ENCODE peak calls at places on chromosomes 11 and 22, in ten cellular contexts. U, O, N, D, I, A, B, S, V and K are unnamed samples.

GRCh38 chr11:68128682-68129327 is 7.6 kb upstream of the CHKA start:
- DNase-seq in D (no peak), B (peak), S (no peak), N (no peak), U (no peak), V (no peak), O (no peak), A (no peak), I (peak), K (no peak)

GRCh38 chr22:23216331-23217170 is 36.2 kb downstream of the BCR start:
- DNase-seq in B (no peak), S (no peak), D (peak), V (peak), O (peak), I (no peak), U (peak), A (no peak), N (no peak), K (no peak)

GRCh38 chr22:46058591-46059519 is 81.9 kb upstream of the WNT7B start:
- DNase-seq in O (no peak), N (no peak), D (no peak), A (no peak), S (no peak), I (peak), B (no peak), U (no peak), V (no peak), K (no peak)

GRCh38 chr11:67071420-67072284 is 15.0 kb downstream of the RHOD start:
- DNase-seq in S (peak), I (peak), V (peak), A (peak), U (peak), D (peak), N (no peak), B (no peak), O (peak), K (no peak)

GRCh38 chr11:94583213-94583884 is 16.2 kb downstream of the PIWIL4 start:
- DNase-seq in U (no peak), D (no peak), O (no peak), V (no peak), A (no peak), N (no peak), S (no peak), B (no peak), I (no peak), K (no peak)

GRCh38 chr11:69430566-69430965 is 50.9 kb upstream of the LINC01488 start:
- DNase-seq in O (no peak), I (no peak), S (no peak), N (no peak), U (no peak), B (peak), A (no peak), V (no peak), D (no peak), K (no peak)

GRCh38 chr11:128406365-128406706 is 181.0 kb downstream of the ETS1 start:
- DNase-seq in B (no peak), D (no peak), U (no peak), I (peak), N (no peak), A (no peak), V (no peak), S (no peak), O (no peak), K (no peak)

GRCh38 chr22:37051629-37052385 is at the start of gene KCTD17:
- DNase-seq in O (peak), D (peak), I (peak), V (peak), S (peak), A (peak), B (no peak), N (peak), U (peak), K (peak)

GRCh38 chr22:45120931-45121330 is 42.8 kb upstream of the NUP50 start:
- DNase-seq in B (no peak), A (no peak), D (no peak), U (no peak), N (no peak), I (no peak), V (no peak), S (no peak), O (no peak), K (no peak)

GRCh38 chr22:40487663-40488249 is 117.4 kb downstream of the SGSM3 start:
- DNase-seq in O (peak), D (no peak), B (peak), V (no peak), I (peak), A (no peak), U (no peak), S (no peak), N (peak), K (no peak)

GRCh38 chr11:103729653-103730052 is 306.8 kb upstream of the DDI1 start:
- DNase-seq in D (no peak), U (no peak), I (no peak), S (no peak), V (no peak), A (no peak), B (no peak), N (no peak), O (no peak), K (peak)

GRCh38 chr22:49632199-49633009 is 195.3 kb downstream of the BRD1 start:
- DNase-seq in S (peak), B (no peak), O (no peak), U (no peak), V (no peak), D (no peak), N (peak), A (peak), I (no peak), K (peak)

GRCh38 chr11:119316017-119316728 is 757 bp downstream of the MCAM start:
- DNase-seq in A (no peak), B (no peak), O (no peak), D (no peak), I (peak), U (no peak), V (no peak), S (no peak), N (peak), K (peak)

GRCh38 chr22:30485362-30485988 is 13.7 kb upstream of the SEC14L3 start:
- DNase-seq in O (peak), D (peak), U (peak), N (no peak), I (peak), S (peak), V (peak), B (peak), A (peak), K (no peak)

GRCh38 chr11:35344990-35345655 is 74.2 kb downstream of the SLC1A2 start:
- DNase-seq in B (no peak), I (no peak), U (no peak), V (no peak), A (no peak), S (no peak), O (no peak), N (no peak), D (no peak), K (no peak)

GRCh38 chr11:208177-208916 is 839 bp downstream of the RIC8A start:
- DNase-seq in N (peak), A (peak), U (peak), O (peak), B (peak), V (peak), S (peak), I (peak), D (peak), K (peak)

GRCh38 chr11:122418032-122418431 is 237.5 kb upstream of the UBASH3B start:
- DNase-seq in S (no peak), U (no peak), B (no peak), V (no peak), N (no peak), O (no peak), D (no peak), I (no peak), A (no peak), K (no peak)

GRCh38 chr11:113926273-113927183 is 21.9 kb downstream of the HTR3B start:
- DNase-seq in I (no peak), O (no peak), U (no peak), N (no peak), A (no peak), B (no peak), S (no peak), D (no peak), V (no peak), K (no peak)

GRCh38 chr11:27281276-27281675 is 81.7 kb downstream of the CCDC34 start:
- DNase-seq in B (no peak), O (no peak), V (no peak), S (no peak), A (no peak), U (no peak), D (no peak), N (no peak), I (no peak), K (no peak)

GRCh38 chr11:1978865-1979473 is 18.7 kb downstream of the H19 start:
- DNase-seq in D (no peak), S (no peak), N (no peak), I (no peak), V (no peak), U (no peak), O (no peak), B (no peak), A (no peak), K (no peak)

GRCh38 chr11:78731008-78731407 is 156.3 kb upstream of the NARS2 start:
- DNase-seq in O (no peak), B (no peak), S (no peak), A (no peak), V (no peak), I (no peak), D (no peak), N (peak), U (no peak), K (no peak)

GRCh38 chr11:71913716-71914115 is 14.7 kb downstream of the XNDC1N start:
- DNase-seq in D (no peak), I (no peak), U (no peak), N (no peak), B (no peak), O (no peak), V (no peak), S (no peak), A (no peak), K (no peak)

GRCh38 chr11:88195908-88196307 is 20.7 kb upstream of the RAB38 start:
- DNase-seq in A (no peak), B (no peak), N (no peak), I (no peak), S (no peak), O (no peak), V (no peak), D (no peak), U (no peak), K (no peak)

GRCh38 chr11:34327804-34328631 is 29.8 kb downstream of the ABTB2 start:
- DNase-seq in D (no peak), A (no peak), V (no peak), O (no peak), N (no peak), B (no peak), I (no peak), S (no peak), U (no peak), K (peak)

GRCh38 chr11:83056204-83056603 is 15.5 kb downstream of the RAB30 start:
- DNase-seq in O (no peak), U (no peak), V (no peak), A (no peak), D (no peak), S (no peak), N (no peak), I (no peak), B (no peak), K (no peak)

GRCh38 chr22:27732841-27733240 is 68.7 kb downstream of the MN1 start:
- DNase-seq in U (no peak), N (no peak), O (no peak), V (no peak), B (no peak), S (no peak), A (no peak), I (no peak), D (no peak), K (no peak)

GRCh38 chr11:77497368-77497767 is 23.5 kb upstream of the PAK1 start:
- DNase-seq in U (no peak), O (no peak), B (no peak), A (peak), V (no peak), I (no peak), S (no peak), N (no peak), D (no peak), K (no peak)

GRCh38 chr22:44968736-44969135 is 41.1 kb downstream of the PHF21B start:
- DNase-seq in N (no peak), U (no peak), B (no peak), I (no peak), O (no peak), S (no peak), A (no peak), V (no peak), D (no peak), K (no peak)

GRCh38 chr11:15622231-15622890 is 507.6 kb downstream of the INSC start:
- DNase-seq in A (no peak), I (no peak), B (no peak), D (no peak), S (no peak), N (no peak), V (no peak), U (no peak), O (no peak), K (no peak)

GRCh38 chr11:123061403-123062157 is at the start of gene HSPA8:
- DNase-seq in S (peak), I (peak), U (peak), N (peak), V (peak), O (no peak), A (peak), B (peak), D (peak), K (no peak)

GRCh38 chr11:131614514-131615085 is 244.2 kb downstream of the NTM start:
- DNase-seq in A (no peak), D (no peak), U (no peak), V (no peak), I (no peak), O (no peak), S (no peak), B (no peak), N (no peak), K (no peak)

GRCh38 chr11:45751430-45751829 is 53.5 kb upstream of the SLC35C1 start:
- DNase-seq in S (no peak), A (no peak), I (no peak), N (no peak), V (no peak), O (no peak), U (no peak), B (no peak), D (no peak), K (no peak)

GRCh38 chr22:17853066-17853465 is 78.8 kb upstream of the BID start:
- DNase-seq in A (no peak), N (no peak), D (no peak), I (no peak), B (no peak), V (no peak), S (no peak), U (no peak), O (no peak), K (no peak)

GRCh38 chr22:49966716-49967332 is 6.3 kb downstream of the PIM3 start:
- DNase-seq in B (no peak), S (peak), I (no peak), A (no peak), O (no peak), N (no peak), D (no peak), V (no peak), U (peak), K (no peak)